ENCODE peak calls at places on chromosomes 12 and 14, in nine cellular contexts. One of them, this sample, is unnamed.

GRCh38 chr14:36866867-36867266 is 205.2 kb downstream of the PAX9 start:
- DNase-seq in choroid plexus epithelial cell: no peak
- DNase-seq in NCI-H1694 treated with DMSO at 0.1 percent for 48 hours: no peak
- DNase-seq in heart left ventricle: no peak
- DNase-seq in C1 segment of cervical spinal cord: no peak
- DNase-seq in T-helper 9 cell: no peak
- DNase-seq in neural crest cell: no peak
- DNase-seq in activated CD8-positive, alpha-beta T cell treated with anti-CD3 and anti-CD28 coated beads, Interleukin-2, amount 10 ng/mL, durations not matched to agents 7 days and 5 days: no peak
- DNase-seq in colonic mucosa: no peak
- DNase-seq in this sample: no peak

GRCh38 chr14:93040443-93040842 is 75.3 kb downstream of the ITPK1 start:
- DNase-seq in choroid plexus epithelial cell: no peak
- DNase-seq in NCI-H1694 treated with DMSO at 0.1 percent for 48 hours: no peak
- DNase-seq in heart left ventricle: no peak
- DNase-seq in C1 segment of cervical spinal cord: no peak
- DNase-seq in T-helper 9 cell: no peak
- DNase-seq in neural crest cell: no peak
- DNase-seq in activated CD8-positive, alpha-beta T cell treated with anti-CD3 and anti-CD28 coated beads, Interleukin-2, amount 10 ng/mL, durations not matched to agents 7 days and 5 days: no peak
- DNase-seq in colonic mucosa: no peak
- DNase-seq in this sample: no peak

GRCh38 chr12:62434504-62435336 is 31.9 kb upstream of the MON2 start:
- DNase-seq in choroid plexus epithelial cell: no peak
- DNase-seq in NCI-H1694 treated with DMSO at 0.1 percent for 48 hours: no peak
- DNase-seq in heart left ventricle: no peak
- DNase-seq in C1 segment of cervical spinal cord: no peak
- DNase-seq in T-helper 9 cell: no peak
- DNase-seq in neural crest cell: no peak
- DNase-seq in activated CD8-positive, alpha-beta T cell treated with anti-CD3 and anti-CD28 coated beads, Interleukin-2, amount 10 ng/mL, durations not matched to agents 7 days and 5 days: no peak
- DNase-seq in colonic mucosa: no peak
- DNase-seq in this sample: peak

GRCh38 chr14:61963926-61964325 is 201.7 kb downstream of the SNAPC1 start:
- DNase-seq in choroid plexus epithelial cell: peak
- DNase-seq in NCI-H1694 treated with DMSO at 0.1 percent for 48 hours: no peak
- DNase-seq in heart left ventricle: no peak
- DNase-seq in C1 segment of cervical spinal cord: no peak
- DNase-seq in T-helper 9 cell: no peak
- DNase-seq in neural crest cell: no peak
- DNase-seq in activated CD8-positive, alpha-beta T cell treated with anti-CD3 and anti-CD28 coated beads, Interleukin-2, amount 10 ng/mL, durations not matched to agents 7 days and 5 days: no peak
- DNase-seq in colonic mucosa: no peak
- DNase-seq in this sample: no peak

GRCh38 chr14:101230161-101230850 is 326.8 kb upstream of the RTL1 start:
- DNase-seq in choroid plexus epithelial cell: no peak
- DNase-seq in NCI-H1694 treated with DMSO at 0.1 percent for 48 hours: no peak
- DNase-seq in heart left ventricle: peak
- DNase-seq in C1 segment of cervical spinal cord: no peak
- DNase-seq in T-helper 9 cell: no peak
- DNase-seq in neural crest cell: no peak
- DNase-seq in activated CD8-positive, alpha-beta T cell treated with anti-CD3 and anti-CD28 coated beads, Interleukin-2, amount 10 ng/mL, durations not matched to agents 7 days and 5 days: no peak
- DNase-seq in colonic mucosa: no peak
- DNase-seq in this sample: no peak

GRCh38 chr12:111643428-111643826 is 42.3 kb downstream of the BRAP start:
- DNase-seq in choroid plexus epithelial cell: peak
- DNase-seq in NCI-H1694 treated with DMSO at 0.1 percent for 48 hours: no peak
- DNase-seq in heart left ventricle: no peak
- DNase-seq in C1 segment of cervical spinal cord: peak
- DNase-seq in T-helper 9 cell: no peak
- DNase-seq in neural crest cell: no peak
- DNase-seq in activated CD8-positive, alpha-beta T cell treated with anti-CD3 and anti-CD28 coated beads, Interleukin-2, amount 10 ng/mL, durations not matched to agents 7 days and 5 days: no peak
- DNase-seq in colonic mucosa: peak
- DNase-seq in this sample: no peak

GRCh38 chr14:87899228-87899627 is 93.8 kb downstream of the GALC start:
- DNase-seq in choroid plexus epithelial cell: no peak
- DNase-seq in NCI-H1694 treated with DMSO at 0.1 percent for 48 hours: no peak
- DNase-seq in heart left ventricle: no peak
- DNase-seq in C1 segment of cervical spinal cord: no peak
- DNase-seq in T-helper 9 cell: no peak
- DNase-seq in neural crest cell: no peak
- DNase-seq in activated CD8-positive, alpha-beta T cell treated with anti-CD3 and anti-CD28 coated beads, Interleukin-2, amount 10 ng/mL, durations not matched to agents 7 days and 5 days: no peak
- DNase-seq in colonic mucosa: no peak
- DNase-seq in this sample: no peak

GRCh38 chr12:20549115-20549719 is 145.9 kb upstream of the SLCO1C1 start:
- DNase-seq in choroid plexus epithelial cell: peak
- DNase-seq in NCI-H1694 treated with DMSO at 0.1 percent for 48 hours: peak
- DNase-seq in heart left ventricle: no peak
- DNase-seq in C1 segment of cervical spinal cord: no peak
- DNase-seq in T-helper 9 cell: no peak
- DNase-seq in neural crest cell: peak
- DNase-seq in activated CD8-positive, alpha-beta T cell treated with anti-CD3 and anti-CD28 coated beads, Interleukin-2, amount 10 ng/mL, durations not matched to agents 7 days and 5 days: no peak
- DNase-seq in colonic mucosa: peak
- DNase-seq in this sample: peak

GRCh38 chr14:37592288-37593274 is 2.5 kb downstream of the FOXA1 start:
- DNase-seq in choroid plexus epithelial cell: no peak
- DNase-seq in NCI-H1694 treated with DMSO at 0.1 percent for 48 hours: no peak
- DNase-seq in heart left ventricle: no peak
- DNase-seq in C1 segment of cervical spinal cord: no peak
- DNase-seq in T-helper 9 cell: no peak
- DNase-seq in neural crest cell: no peak
- DNase-seq in activated CD8-positive, alpha-beta T cell treated with anti-CD3 and anti-CD28 coated beads, Interleukin-2, amount 10 ng/mL, durations not matched to agents 7 days and 5 days: no peak
- DNase-seq in colonic mucosa: peak
- DNase-seq in this sample: no peak

GRCh38 chr12:2256453-2256852 is 203.7 kb downstream of the CACNA1C start:
- DNase-seq in choroid plexus epithelial cell: peak
- DNase-seq in NCI-H1694 treated with DMSO at 0.1 percent for 48 hours: no peak
- DNase-seq in heart left ventricle: no peak
- DNase-seq in C1 segment of cervical spinal cord: no peak
- DNase-seq in T-helper 9 cell: no peak
- DNase-seq in neural crest cell: no peak
- DNase-seq in activated CD8-positive, alpha-beta T cell treated with anti-CD3 and anti-CD28 coated beads, Interleukin-2, amount 10 ng/mL, durations not matched to agents 7 days and 5 days: no peak
- DNase-seq in colonic mucosa: no peak
- DNase-seq in this sample: no peak

GRCh38 chr14:90848944-90849731 is 32.9 kb upstream of the TTC7B start:
- DNase-seq in choroid plexus epithelial cell: no peak
- DNase-seq in NCI-H1694 treated with DMSO at 0.1 percent for 48 hours: no peak
- DNase-seq in heart left ventricle: no peak
- DNase-seq in C1 segment of cervical spinal cord: no peak
- DNase-seq in T-helper 9 cell: no peak
- DNase-seq in neural crest cell: no peak
- DNase-seq in activated CD8-positive, alpha-beta T cell treated with anti-CD3 and anti-CD28 coated beads, Interleukin-2, amount 10 ng/mL, durations not matched to agents 7 days and 5 days: no peak
- DNase-seq in colonic mucosa: no peak
- DNase-seq in this sample: no peak

GRCh38 chr14:88463318-88463717 is 77.9 kb downstream of the SPATA7 start:
- DNase-seq in choroid plexus epithelial cell: peak
- DNase-seq in NCI-H1694 treated with DMSO at 0.1 percent for 48 hours: peak
- DNase-seq in heart left ventricle: no peak
- DNase-seq in C1 segment of cervical spinal cord: no peak
- DNase-seq in T-helper 9 cell: no peak
- DNase-seq in neural crest cell: peak
- DNase-seq in activated CD8-positive, alpha-beta T cell treated with anti-CD3 and anti-CD28 coated beads, Interleukin-2, amount 10 ng/mL, durations not matched to agents 7 days and 5 days: peak
- DNase-seq in colonic mucosa: peak
- DNase-seq in this sample: no peak

GRCh38 chr14:48890333-48890732 is 695.8 kb downstream of the RPS29 start:
- DNase-seq in choroid plexus epithelial cell: no peak
- DNase-seq in NCI-H1694 treated with DMSO at 0.1 percent for 48 hours: no peak
- DNase-seq in heart left ventricle: no peak
- DNase-seq in C1 segment of cervical spinal cord: no peak
- DNase-seq in T-helper 9 cell: no peak
- DNase-seq in neural crest cell: no peak
- DNase-seq in activated CD8-positive, alpha-beta T cell treated with anti-CD3 and anti-CD28 coated beads, Interleukin-2, amount 10 ng/mL, durations not matched to agents 7 days and 5 days: no peak
- DNase-seq in colonic mucosa: no peak
- DNase-seq in this sample: no peak

GRCh38 chr14:66403183-66403582 is 83.0 kb upstream of the CCDC196 start:
- DNase-seq in choroid plexus epithelial cell: peak
- DNase-seq in NCI-H1694 treated with DMSO at 0.1 percent for 48 hours: peak
- DNase-seq in heart left ventricle: no peak
- DNase-seq in C1 segment of cervical spinal cord: no peak
- DNase-seq in T-helper 9 cell: no peak
- DNase-seq in neural crest cell: no peak
- DNase-seq in activated CD8-positive, alpha-beta T cell treated with anti-CD3 and anti-CD28 coated beads, Interleukin-2, amount 10 ng/mL, durations not matched to agents 7 days and 5 days: no peak
- DNase-seq in colonic mucosa: no peak
- DNase-seq in this sample: peak

GRCh38 chr12:122934722-122935121 is 31.5 kb downstream of the ABCB9 start:
- DNase-seq in choroid plexus epithelial cell: no peak
- DNase-seq in NCI-H1694 treated with DMSO at 0.1 percent for 48 hours: no peak
- DNase-seq in heart left ventricle: no peak
- DNase-seq in C1 segment of cervical spinal cord: no peak
- DNase-seq in T-helper 9 cell: no peak
- DNase-seq in neural crest cell: no peak
- DNase-seq in activated CD8-positive, alpha-beta T cell treated with anti-CD3 and anti-CD28 coated beads, Interleukin-2, amount 10 ng/mL, durations not matched to agents 7 days and 5 days: no peak
- DNase-seq in colonic mucosa: no peak
- DNase-seq in this sample: no peak

GRCh38 chr12:84911331-84912190 is 1.0 kb downstream of the SLC6A15 start:
- DNase-seq in choroid plexus epithelial cell: peak
- DNase-seq in NCI-H1694 treated with DMSO at 0.1 percent for 48 hours: peak
- DNase-seq in heart left ventricle: no peak
- DNase-seq in C1 segment of cervical spinal cord: peak
- DNase-seq in T-helper 9 cell: no peak
- DNase-seq in neural crest cell: peak
- DNase-seq in activated CD8-positive, alpha-beta T cell treated with anti-CD3 and anti-CD28 coated beads, Interleukin-2, amount 10 ng/mL, durations not matched to agents 7 days and 5 days: no peak
- DNase-seq in colonic mucosa: peak
- DNase-seq in this sample: peak

GRCh38 chr12:4813741-4814140 is 93.5 kb downstream of the GALNT8 start:
- DNase-seq in choroid plexus epithelial cell: no peak
- DNase-seq in NCI-H1694 treated with DMSO at 0.1 percent for 48 hours: no peak
- DNase-seq in heart left ventricle: no peak
- DNase-seq in C1 segment of cervical spinal cord: no peak
- DNase-seq in T-helper 9 cell: no peak
- DNase-seq in neural crest cell: no peak
- DNase-seq in activated CD8-positive, alpha-beta T cell treated with anti-CD3 and anti-CD28 coated beads, Interleukin-2, amount 10 ng/mL, durations not matched to agents 7 days and 5 days: no peak
- DNase-seq in colonic mucosa: no peak
- DNase-seq in this sample: no peak

GRCh38 chr12:118103601-118104382 is at the start of gene VSIG10:
- DNase-seq in choroid plexus epithelial cell: peak
- DNase-seq in NCI-H1694 treated with DMSO at 0.1 percent for 48 hours: peak
- DNase-seq in heart left ventricle: peak
- DNase-seq in C1 segment of cervical spinal cord: peak
- DNase-seq in T-helper 9 cell: peak
- DNase-seq in neural crest cell: peak
- DNase-seq in activated CD8-positive, alpha-beta T cell treated with anti-CD3 and anti-CD28 coated beads, Interleukin-2, amount 10 ng/mL, durations not matched to agents 7 days and 5 days: peak
- DNase-seq in colonic mucosa: peak
- DNase-seq in this sample: peak